ENCODE peak calls at places on chromosomes 5 and 9, in five cellular contexts. N is breast epithelium, F is left ventricle myocardium inferior, U is H1, Y is brain microvascular endothelial cell. I is an unnamed sample.

GRCh38 chr5:172849636-172850453 is 15.8 kb downstream of the ERGIC1 start:
- DNase-seq in N (no peak), F (no peak), U (no peak), Y (no peak), I (no peak)

GRCh38 chr5:99911971-99912370 is 623.2 kb upstream of the FAM174A start:
- DNase-seq in N (no peak), F (no peak), U (no peak), Y (no peak), I (no peak)

GRCh38 chr5:115770466-115770865 is 46.0 kb downstream of the CDO1 start:
- DNase-seq in N (no peak), F (no peak), U (peak), Y (no peak), I (no peak)

GRCh38 chr5:66207800-66208561 is 63.9 kb downstream of the SREK1 start:
- DNase-seq in N (no peak), F (no peak), U (no peak), Y (no peak), I (no peak)

GRCh38 chr9:130359819-130360218 is 84.9 kb upstream of the ASS1 start:
- DNase-seq in N (no peak), F (no peak), U (no peak), Y (no peak), I (no peak)

GRCh38 chr9:120942186-120943001 is 15.8 kb upstream of the TRAF1 start:
- DNase-seq in N (no peak), F (no peak), U (no peak), Y (no peak), I (no peak)

GRCh38 chr5:66666778-66667177 is 70.6 kb downstream of the MAST4 start:
- DNase-seq in N (no peak), F (peak), U (no peak), Y (no peak), I (no peak)

GRCh38 chr5:11415751-11416150 is 488.5 kb downstream of the CTNND2 start:
- DNase-seq in N (no peak), F (no peak), U (no peak), Y (no peak), I (no peak)

GRCh38 chr9:126319651-126320050 is 7.0 kb upstream of the MVB12B start:
- DNase-seq in N (no peak), F (no peak), U (no peak), Y (no peak), I (no peak)

GRCh38 chr5:126354857-126355731 is 68.1 kb upstream of the GRAMD2B start:
- DNase-seq in N (no peak), F (no peak), U (no peak), Y (no peak), I (no peak)

GRCh38 chr5:126357585-126358342 is 65.4 kb upstream of the GRAMD2B start:
- DNase-seq in N (no peak), F (no peak), U (no peak), Y (no peak), I (no peak)

GRCh38 chr5:126351138-126351537 is 72.1 kb upstream of the GRAMD2B start:
- DNase-seq in N (no peak), F (no peak), U (no peak), Y (peak), I (no peak)

GRCh38 chr5:126355940-126356339 is 67.3 kb upstream of the GRAMD2B start:
- DNase-seq in N (no peak), F (no peak), U (no peak), Y (no peak), I (no peak)

DNA sequence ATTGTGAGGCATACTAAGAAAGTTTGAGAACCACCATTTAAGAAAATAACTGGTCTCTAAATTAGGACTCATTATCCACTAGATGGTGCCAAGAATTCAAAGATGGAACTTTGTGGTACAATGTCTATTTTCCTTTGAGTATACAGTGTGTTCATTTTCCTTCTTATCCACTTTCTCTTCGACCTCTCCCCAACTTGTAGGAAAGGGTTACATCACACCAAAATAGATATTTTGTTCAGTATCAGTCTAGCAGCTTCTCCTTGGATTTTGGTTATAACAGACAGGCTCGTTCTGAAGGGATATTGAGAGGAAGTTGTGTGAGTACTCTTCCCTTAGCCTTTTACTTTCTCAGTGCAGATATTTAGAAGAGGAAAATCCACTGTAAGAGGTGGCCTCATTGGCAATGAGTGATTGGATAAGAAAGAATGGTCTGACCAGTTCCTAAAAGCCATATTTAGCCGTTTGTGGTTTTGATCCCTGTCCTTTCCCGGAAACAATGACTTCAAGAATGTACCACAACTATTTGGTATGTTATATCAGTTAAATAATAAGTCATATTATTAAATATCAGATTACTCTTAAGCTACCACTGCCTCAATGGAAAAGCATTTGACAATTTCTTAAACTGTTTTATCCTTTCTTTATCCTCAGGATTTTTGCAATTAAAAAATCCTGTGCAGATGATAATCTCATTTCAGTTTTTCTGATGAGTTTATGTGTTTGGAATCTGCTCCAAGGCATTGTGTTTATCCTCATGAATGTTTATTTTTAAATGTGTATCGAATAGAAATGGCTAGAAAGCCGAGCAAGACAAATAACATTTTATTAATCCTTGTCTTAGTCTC is 69.0 kb upstream of the GRAMD2B start:
- DNase-seq in N (no peak), F (no peak), U (no peak), Y (peak), I (no peak)
- TF ChIP-seq CTCF in N (no peak), F (peak), U (peak), Y (peak), I (peak)

DNA sequence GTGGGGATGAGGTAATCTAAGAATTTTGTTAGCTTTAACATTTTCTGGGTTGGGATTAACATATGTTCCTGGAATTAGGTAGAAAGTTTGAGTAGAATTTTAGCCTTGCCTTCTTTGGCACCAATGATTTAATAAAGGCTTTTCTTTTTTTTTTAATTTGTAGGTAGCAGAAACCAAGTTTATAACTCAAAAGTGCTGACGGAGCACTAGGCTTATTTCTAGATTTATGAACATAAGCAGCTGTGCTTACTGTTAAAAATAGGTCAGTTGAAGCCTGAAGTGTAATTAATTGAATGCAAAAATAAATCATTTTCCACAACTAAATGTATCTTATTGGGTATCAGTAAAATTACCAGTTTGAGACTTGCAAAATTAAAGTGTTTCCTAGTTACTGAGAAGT is 62.4 kb downstream of the TAF11L14 start:
- DNase-seq in N (no peak), F (no peak), U (no peak), Y (no peak), I (no peak)
- TF ChIP-seq CTCF in N (no peak), F (no peak), U (no peak), Y (no peak), I (no peak)

GRCh38 chr9:135590486-135591079 is 29.0 kb downstream of the PAEP start:
- DNase-seq in N (no peak), F (no peak), U (no peak), Y (no peak), I (peak)
- TF ChIP-seq CTCF in N (no peak), F (no peak), U (no peak), Y (no peak), I (no peak)

GRCh38 chr5:164672931-164673694 is 1167.7 kb downstream of the MAT2B start:
- DNase-seq in N (no peak), F (no peak), U (no peak), Y (no peak), I (no peak)
- TF ChIP-seq CTCF in N (no peak), F (no peak), U (peak), Y (no peak), I (no peak)

DNA sequence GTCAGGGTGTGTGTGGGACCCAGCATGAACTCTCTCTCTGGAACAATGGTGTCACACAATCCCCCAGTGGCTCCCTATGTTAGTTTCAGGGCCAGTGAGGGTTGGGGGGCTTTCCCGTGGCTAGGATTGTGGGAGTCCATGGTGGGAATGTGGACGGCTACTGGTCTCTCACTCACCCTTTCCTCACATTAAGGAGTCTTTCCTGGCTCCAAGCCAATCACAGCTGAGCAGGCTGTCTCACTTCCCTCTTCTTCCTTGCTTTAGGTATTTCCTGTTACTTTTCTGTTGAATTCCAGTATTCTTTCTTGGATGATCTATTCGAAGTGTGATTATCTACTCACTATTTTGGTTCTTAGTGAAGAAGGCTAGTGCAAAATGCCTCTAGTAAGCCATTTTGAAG is 324.4 kb upstream of the MPDZ start:
- DNase-seq in N (no peak), F (no peak), U (no peak), Y (no peak), I (no peak)
- TF ChIP-seq CTCF in N (no peak), F (no peak), U (no peak), Y (no peak), I (no peak)